ENCODE peak calls at places on chromosomes 13 and 19, in eight cellular contexts. V is left lung, S is heart right ventricle, Z is uterus, X is ascending aorta, J is transverse colon, U is upper lobe of left lung, N is fibroblast of lung. F is an unnamed sample.

GRCh38 chr13:60700994-60701393 is 304.0 kb downstream of the TDRD3 start:
- DNase-seq in V (no peak), S (no peak), Z (peak; percentile 16), X (no peak), J (no peak), U (no peak), N (no peak), F (no peak)

GRCh38 chr19:42635233-42635539 is 40.5 kb upstream of the CEACAM8 start:
- DNase-seq in V (no peak), S (no peak), Z (no peak), X (no peak), J (no peak), U (no peak), N (no peak), F (no peak)

GRCh38 chr13:23550164-23550563 is 20.0 kb upstream of the TNFRSF19 start:
- DNase-seq in V (no peak), S (no peak), Z (no peak), X (no peak), J (no peak), U (no peak), N (no peak), F (no peak)

GRCh38 chr19:41264581-41265375 is 606 bp downstream of the HNRNPUL1 start:
- DNase-seq in V (peak; percentile 60), S (peak; percentile 61), Z (peak; percentile 55), X (no peak), J (peak; percentile 65), U (peak; percentile 64), N (peak; percentile 32), F (peak; percentile 58)

GRCh38 chr19:48695743-48696352 is at the start of gene FUT2:
- DNase-seq in V (no peak), S (no peak), Z (no peak), X (no peak), J (peak; percentile 90), U (peak; percentile 72), N (no peak), F (no peak)

GRCh38 chr19:33350538-33351309 is 22.8 kb upstream of the CEBPG start:
- DNase-seq in V (no peak), S (no peak), Z (peak; percentile 53), X (no peak), J (no peak), U (no peak), N (peak; percentile 8), F (no peak)

GRCh38 chr13:113350065-113350937 is 13.6 kb downstream of the GRTP1 start:
- DNase-seq in V (no peak), S (no peak), Z (no peak), X (no peak), J (no peak), U (no peak), N (no peak), F (no peak)

GRCh38 chr13:106034201-106034600 is 501.3 kb downstream of the EFNB2 start:
- DNase-seq in V (no peak), S (no peak), Z (no peak), X (no peak), J (no peak), U (no peak), N (no peak), F (no peak)

GRCh38 chr13:23378009-23378632 is 55.4 kb downstream of the SACS start:
- DNase-seq in V (no peak), S (peak; percentile 51), Z (peak; percentile 41), X (peak; percentile 17), J (peak; percentile 19), U (no peak), N (peak; percentile 98), F (peak; percentile 19)

DNA sequence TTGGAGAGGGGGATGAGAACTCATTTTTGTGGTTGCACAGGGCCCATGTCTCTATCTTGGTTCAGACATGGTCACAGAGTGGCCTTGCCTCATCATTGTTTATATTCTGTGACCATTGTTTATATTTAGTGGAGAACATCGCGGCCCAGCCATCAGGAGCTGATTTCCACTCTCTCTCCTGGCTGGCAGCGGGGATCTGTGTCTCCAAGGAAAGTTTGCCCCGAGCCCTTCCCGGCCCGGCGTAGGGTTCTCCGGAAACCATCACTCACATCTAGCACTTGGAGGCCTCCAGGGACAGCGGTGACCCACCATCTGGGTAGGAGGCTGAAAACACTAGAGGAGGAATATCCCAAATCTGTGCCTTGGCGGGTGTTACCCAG is 822 bp upstream of the ZNF358 start:
- DNase-seq in V (no peak), S (peak; percentile 30), Z (no peak), X (peak; percentile 66), J (peak; percentile 54), U (no peak), N (peak; percentile 82), F (no peak)
- H3K27me3 ChIP-seq in V (no peaks in the 10 kb centered on the region), S (peaks cover 19% of the 10 kb centered on the region), Z (no peaks in the 10 kb centered on the region), X (no peaks in the 10 kb centered on the region), J (no peaks in the 10 kb centered on the region), U (no peaks in the 10 kb centered on the region), N (no peaks in the 10 kb centered on the region), F (peaks cover 5% of the 10 kb centered on the region)

DNA sequence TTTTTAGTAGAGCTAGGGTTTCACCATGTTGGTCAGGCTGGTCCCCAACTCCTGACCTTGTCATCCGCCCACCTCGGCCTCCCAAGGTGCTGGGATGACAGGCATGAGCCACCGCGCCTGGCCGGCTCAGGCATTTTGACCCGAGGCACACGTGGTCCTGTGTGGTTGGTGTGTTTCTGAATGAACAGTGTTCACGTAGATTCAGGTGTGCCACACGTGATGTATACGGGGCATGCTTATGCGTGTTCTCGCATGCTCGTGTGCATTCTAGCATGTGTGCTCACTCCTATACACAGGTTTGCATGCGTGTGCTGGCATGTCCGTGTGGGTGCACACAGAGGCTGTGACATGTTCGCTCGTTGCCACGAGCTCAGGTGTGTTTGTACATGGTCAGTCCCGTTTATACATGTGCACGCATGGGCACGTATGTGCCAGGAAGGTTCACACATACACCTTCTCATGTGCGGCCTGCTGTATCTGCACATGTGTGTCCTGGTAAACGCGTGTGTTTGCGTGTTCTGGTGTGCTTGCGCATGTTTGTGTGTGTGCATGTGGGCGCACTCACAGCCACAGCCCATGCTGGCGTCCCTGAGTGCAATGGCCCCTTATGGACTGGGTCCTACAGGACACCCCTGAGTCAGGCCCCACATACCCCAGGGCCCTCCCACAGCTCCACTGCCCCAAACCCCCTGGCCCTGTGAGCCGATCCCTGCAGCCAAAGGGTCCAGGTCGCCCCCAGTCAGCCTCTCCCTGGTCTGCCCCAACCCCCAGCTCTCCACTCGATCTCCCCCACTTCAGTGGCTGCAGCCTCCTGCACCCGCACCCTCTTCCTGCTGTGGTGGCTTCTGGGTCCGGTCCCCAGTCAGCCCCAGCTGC is 20.6 kb upstream of the TCF3 start:
- DNase-seq in V (no peak), S (no peak), Z (no peak), X (no peak), J (no peak), U (no peak), N (no peak), F (no peak)
- H3K27me3 ChIP-seq in V (peaks cover 67% of the 10 kb centered on the region), S (peaks cover 91% of the 10 kb centered on the region), Z (peaks cover 50% of the 10 kb centered on the region), X (peaks cover 31% of the 10 kb centered on the region), J (peaks cover 97% of the 10 kb centered on the region), U (no peaks in the 10 kb centered on the region), N (peaks cover 16% of the 10 kb centered on the region), F (peaks cover 68% of the 10 kb centered on the region)

DNA sequence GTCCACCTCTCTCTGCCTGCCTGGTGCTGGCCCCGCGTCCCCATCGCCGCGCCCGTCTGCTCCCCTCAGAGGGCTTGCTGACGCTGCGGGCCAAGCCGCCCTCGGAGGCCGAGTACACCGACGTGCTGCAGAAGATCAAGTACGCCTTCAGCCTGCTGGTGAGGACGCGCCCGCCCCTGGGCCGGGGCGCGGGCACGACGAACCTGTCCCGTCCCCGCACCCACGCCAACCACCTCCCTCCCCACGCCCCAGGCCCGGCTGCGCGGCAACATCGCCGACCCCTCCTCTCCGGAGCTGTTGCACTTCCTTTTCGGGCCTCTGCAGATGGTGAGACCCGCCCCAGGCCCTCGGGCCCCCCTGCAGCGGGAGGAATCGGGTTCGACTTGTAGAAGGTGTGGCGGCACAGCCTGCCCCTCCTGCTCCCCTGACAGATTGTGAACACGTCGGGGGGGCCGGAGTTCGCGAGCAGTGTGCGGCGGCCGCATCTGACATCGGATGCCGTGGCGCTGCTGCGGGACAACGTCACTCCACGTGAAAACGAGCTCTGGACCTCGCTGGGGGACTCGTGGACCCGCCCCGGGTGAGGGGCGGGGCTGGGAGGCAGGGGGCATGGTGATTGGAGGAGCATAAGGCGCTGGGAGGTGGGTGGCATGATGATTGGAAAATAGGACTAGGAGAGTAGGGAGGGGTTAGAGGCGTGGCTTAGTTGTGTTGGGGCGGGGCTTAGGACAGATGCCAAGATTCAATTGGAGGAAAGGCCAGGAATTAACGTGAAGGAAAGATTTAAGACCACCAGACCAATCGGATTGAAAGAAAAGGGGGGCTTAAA is 6.6 kb downstream of the EPS8L1 start:
- DNase-seq in V (no peak), S (peak; percentile 47), Z (no peak), X (no peak), J (no peak), U (no peak), N (peak; percentile 34), F (no peak)
- H3K27me3 ChIP-seq in V (peaks cover 40% of the 10 kb centered on the region), S (peaks cover 85% of the 10 kb centered on the region), Z (peaks cover 34% of the 10 kb centered on the region), X (peaks cover 40% of the 10 kb centered on the region), J (peaks cover 77% of the 10 kb centered on the region), U (no peaks in the 10 kb centered on the region), N (peaks cover 31% of the 10 kb centered on the region), F (peaks cover 59% of the 10 kb centered on the region)

GRCh38 chr19:51733742-51734522 is 10.1 kb upstream of the HAS1 start:
- DNase-seq in V (no peak), S (no peak), Z (no peak), X (no peak), J (no peak), U (no peak), N (no peak), F (no peak)
- H3K27me3 ChIP-seq in V (no peaks in the 10 kb centered on the region), S (peaks cover 27% of the 10 kb centered on the region), Z (no peaks in the 10 kb centered on the region), X (no peaks in the 10 kb centered on the region), J (peaks cover 6% of the 10 kb centered on the region), U (no peaks in the 10 kb centered on the region), N (no peaks in the 10 kb centered on the region), F (peaks cover 15% of the 10 kb centered on the region)

DNA sequence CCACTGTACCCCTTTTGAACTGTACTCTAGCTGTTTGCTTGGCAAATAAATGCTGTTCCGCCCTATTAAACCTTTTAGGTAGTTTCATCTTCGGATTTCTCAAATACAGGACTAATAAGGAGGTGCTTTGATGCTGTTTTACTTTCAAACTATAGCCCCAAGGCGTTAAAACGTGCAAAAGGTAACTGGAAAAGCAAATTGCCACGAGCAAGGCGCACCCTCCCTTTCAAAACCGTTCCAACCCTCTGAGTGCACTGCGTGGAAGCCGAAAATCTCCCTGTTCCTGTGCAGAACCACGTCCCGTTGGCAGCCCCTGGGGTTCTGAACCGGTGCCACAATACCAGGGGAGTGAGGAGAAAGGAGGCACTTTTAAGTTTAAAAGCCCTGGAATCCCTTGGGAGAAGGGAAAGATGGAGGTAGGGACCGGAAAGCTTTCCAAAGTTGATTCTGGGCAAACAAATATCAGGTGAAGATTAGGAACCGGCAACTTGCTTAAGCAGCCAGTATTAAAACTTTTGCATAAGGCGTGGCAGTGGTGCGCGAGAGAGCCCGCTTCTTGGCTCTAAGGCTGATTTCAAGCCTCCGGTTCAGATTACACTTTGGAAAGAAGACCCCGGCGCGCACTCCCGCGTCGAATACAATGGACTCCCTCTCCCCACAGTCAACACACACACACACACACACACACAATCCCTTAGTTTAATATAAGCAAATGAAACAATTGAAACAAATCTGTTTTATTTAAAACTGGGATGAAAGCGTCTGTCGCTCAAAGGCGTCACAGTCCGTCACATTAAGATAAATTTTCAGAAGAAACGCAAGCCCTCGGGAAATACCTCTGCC is 9.5 kb downstream of the POU4F1 start:
- DNase-seq in V (no peak), S (no peak), Z (no peak), X (no peak), J (no peak), U (no peak), N (no peak), F (no peak)
- H3K27me3 ChIP-seq in V (peaks cover 98% of the 10 kb centered on the region), S (peaks cover 100% of the 10 kb centered on the region), Z (peaks cover 83% of the 10 kb centered on the region), X (peaks cover 45% of the 10 kb centered on the region), J (peaks cover 100% of the 10 kb centered on the region), U (no peaks in the 10 kb centered on the region), N (peaks cover 57% of the 10 kb centered on the region), F (peaks cover 99% of the 10 kb centered on the region)

F was measured in CD4-positive, alpha-beta T cell.